ENCODE peak calls at places on chromosomes 1 and 21, in five cellular contexts. One of them, this sample, is unnamed. For H3K4me1, the result is how much of the 10 kb centered on the place peaks cover.

GRCh38 chr21:37763298-37763697 is 153.0 kb downstream of the KCNJ6 start:
- DNase-seq in transverse colon: no peak
- DNase-seq in thoracic aorta: no peak
- DNase-seq in CD8-positive, alpha-beta memory T cell: no peak
- DNase-seq in body of pancreas: no peak
- DNase-seq in this sample: no peak

GRCh38 chr1:46687095-46687659 is 15.5 kb downstream of the TEX38 start:
- DNase-seq in transverse colon: peak
- DNase-seq in thoracic aorta: peak
- DNase-seq in body of pancreas: peak
- DNase-seq in CD8-positive, alpha-beta memory T cell: no peak
- DNase-seq in this sample: no peak

GRCh38 chr1:162197041-162197511 is 127.6 kb downstream of the NOS1AP start:
- DNase-seq in CD8-positive, alpha-beta memory T cell: no peak
- DNase-seq in thoracic aorta: no peak
- DNase-seq in body of pancreas: no peak
- DNase-seq in transverse colon: no peak
- DNase-seq in this sample: no peak

GRCh38 chr1:171127481-171127880 is 36.8 kb downstream of the FMO3 start:
- DNase-seq in transverse colon: no peak
- DNase-seq in body of pancreas: no peak
- DNase-seq in CD8-positive, alpha-beta memory T cell: no peak
- DNase-seq in thoracic aorta: no peak
- DNase-seq in this sample: no peak

GRCh38 chr1:28341591-28341990 is 12.8 kb downstream of the MED18 start:
- DNase-seq in CD8-positive, alpha-beta memory T cell: no peak
- DNase-seq in thoracic aorta: no peak
- DNase-seq in body of pancreas: no peak
- DNase-seq in transverse colon: no peak
- DNase-seq in this sample: no peak

GRCh38 chr21:38988211-38989096 is 182.7 kb downstream of the ETS2 start:
- DNase-seq in thoracic aorta: no peak
- DNase-seq in body of pancreas: no peak
- DNase-seq in CD8-positive, alpha-beta memory T cell: no peak
- DNase-seq in transverse colon: no peak
- DNase-seq in this sample: no peak

GRCh38 chr1:150613061-150613920 is 16.1 kb downstream of the ENSA start:
- DNase-seq in thoracic aorta: peak
- DNase-seq in transverse colon: peak
- DNase-seq in body of pancreas: peak
- DNase-seq in CD8-positive, alpha-beta memory T cell: no peak
- DNase-seq in this sample: no peak

GRCh38 chr1:227907439-227908015 is 40.2 kb downstream of the WNT9A start:
- DNase-seq in thoracic aorta: no peak
- DNase-seq in body of pancreas: no peak
- DNase-seq in transverse colon: no peak
- DNase-seq in CD8-positive, alpha-beta memory T cell: no peak
- DNase-seq in this sample: no peak

GRCh38 chr1:9753121-9753531 is 70.6 kb downstream of the CLSTN1 start:
- DNase-seq in thoracic aorta: peak
- DNase-seq in transverse colon: no peak
- DNase-seq in body of pancreas: no peak
- DNase-seq in CD8-positive, alpha-beta memory T cell: no peak
- DNase-seq in this sample: no peak

GRCh38 chr1:24186031-24186710 is 918 bp downstream of the IFNLR1 start:
- DNase-seq in thoracic aorta: no peak
- DNase-seq in body of pancreas: no peak
- DNase-seq in CD8-positive, alpha-beta memory T cell: no peak
- DNase-seq in transverse colon: no peak
- DNase-seq in this sample: no peak

GRCh38 chr1:68221971-68222355 is 10.4 kb downstream of the WLS start:
- DNase-seq in transverse colon: no peak
- DNase-seq in body of pancreas: no peak
- DNase-seq in CD8-positive, alpha-beta memory T cell: no peak
- DNase-seq in thoracic aorta: no peak
- DNase-seq in this sample: no peak

GRCh38 chr1:204841798-204842197 is 28.9 kb upstream of the NFASC start:
- DNase-seq in transverse colon: no peak
- DNase-seq in thoracic aorta: no peak
- DNase-seq in body of pancreas: no peak
- DNase-seq in CD8-positive, alpha-beta memory T cell: no peak
- DNase-seq in this sample: no peak

GRCh38 chr1:107659961-107660360 is 305.0 kb downstream of the VAV3 start:
- DNase-seq in transverse colon: no peak
- DNase-seq in CD8-positive, alpha-beta memory T cell: no peak
- DNase-seq in body of pancreas: no peak
- DNase-seq in thoracic aorta: no peak
- DNase-seq in this sample: no peak

GRCh38 chr1:20732071-20732587 is 374 bp downstream of the SH2D5 start:
- DNase-seq in thoracic aorta: no peak
- DNase-seq in body of pancreas: peak
- DNase-seq in transverse colon: peak
- DNase-seq in CD8-positive, alpha-beta memory T cell: peak
- DNase-seq in this sample: peak

GRCh38 chr1:224432672-224433040 is 1.9 kb downstream of the WDR26 start:
- DNase-seq in CD8-positive, alpha-beta memory T cell: peak
- DNase-seq in thoracic aorta: no peak
- DNase-seq in transverse colon: no peak
- DNase-seq in body of pancreas: no peak
- DNase-seq in this sample: no peak

GRCh38 chr1:41673355-41673754 is 188.9 kb upstream of the EDN2 start:
- DNase-seq in transverse colon: no peak
- DNase-seq in thoracic aorta: no peak
- DNase-seq in CD8-positive, alpha-beta memory T cell: peak
- DNase-seq in body of pancreas: no peak
- DNase-seq in this sample: no peak

GRCh38 chr1:46708121-46708520 is 10.8 kb downstream of the EFCAB14 start:
- DNase-seq in thoracic aorta: no peak
- DNase-seq in transverse colon: no peak
- DNase-seq in CD8-positive, alpha-beta memory T cell: no peak
- DNase-seq in body of pancreas: no peak
- DNase-seq in this sample: no peak

DNA sequence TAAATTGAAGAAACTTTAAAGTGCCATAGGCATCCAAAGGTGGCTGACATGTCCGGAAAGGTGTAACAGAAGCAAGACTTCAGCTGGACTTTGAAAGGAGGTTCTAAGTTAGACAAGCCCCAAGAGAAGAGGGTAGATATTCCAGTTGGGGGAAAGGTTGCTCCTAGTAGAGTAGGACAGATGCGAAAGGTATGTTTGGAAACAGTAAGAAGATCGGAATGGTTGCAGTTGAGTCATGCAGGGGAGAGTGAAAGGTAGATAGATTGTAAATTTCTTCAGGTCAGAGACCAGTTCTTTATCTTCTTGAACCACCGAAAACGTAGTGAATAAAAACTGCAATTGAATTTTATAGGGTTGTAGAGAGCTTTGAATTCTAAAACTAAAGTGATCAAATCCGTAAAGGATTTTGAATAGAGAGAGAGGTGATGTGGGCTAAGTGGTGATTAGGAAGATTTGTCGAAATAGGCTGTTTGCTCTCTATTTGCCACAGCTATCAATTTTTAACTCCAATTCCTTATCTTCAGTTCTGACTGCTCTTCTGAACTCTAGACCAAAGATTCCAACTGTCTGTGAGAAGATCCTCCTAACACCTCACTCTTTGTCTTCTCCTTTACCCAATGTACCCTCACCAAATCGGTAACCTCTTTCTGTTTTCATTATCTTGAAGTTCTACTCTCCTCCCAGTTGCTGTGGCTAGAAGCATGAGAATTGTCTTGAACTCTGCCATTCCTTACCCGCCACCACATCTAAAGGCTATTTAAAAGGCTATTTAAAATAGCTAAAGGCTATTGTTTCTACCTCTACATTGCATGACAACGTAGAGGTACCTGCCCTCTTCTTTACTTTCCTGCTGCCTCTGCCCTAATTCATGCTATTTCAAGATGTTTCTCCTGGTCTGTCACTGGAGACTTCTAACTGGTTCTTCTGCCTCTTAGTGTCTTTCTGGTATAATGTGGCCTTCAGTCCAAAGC is 16.7 kb downstream of the MACF1 start:
- DNase-seq in CD8-positive, alpha-beta memory T cell: no peak
- DNase-seq in transverse colon: no peak
- DNase-seq in thoracic aorta: no peak
- DNase-seq in body of pancreas: no peak
- DNase-seq in this sample: no peak
- H3K4me1 ChIP-seq in CD8-positive, alpha-beta memory T cell: half or more
- H3K4me1 ChIP-seq in transverse colon: under half
- H3K4me1 ChIP-seq in thoracic aorta: under half
- H3K4me1 ChIP-seq in body of pancreas: under half
- H3K4me1 ChIP-seq in this sample: half or more

GRCh38 chr1:222037720-222038119 is 295.8 kb upstream of the DUSP10 start:
- DNase-seq in CD8-positive, alpha-beta memory T cell: no peak
- DNase-seq in thoracic aorta: no peak
- DNase-seq in transverse colon: no peak
- DNase-seq in body of pancreas: no peak
- DNase-seq in this sample: no peak

GRCh38 chr1:222040163-222040900 is 298.4 kb upstream of the DUSP10 start:
- DNase-seq in CD8-positive, alpha-beta memory T cell: no peak
- DNase-seq in body of pancreas: no peak
- DNase-seq in transverse colon: no peak
- DNase-seq in thoracic aorta: no peak
- DNase-seq in this sample: no peak

GRCh38 chr1:222042120-222042519 is 300.2 kb upstream of the DUSP10 start:
- DNase-seq in body of pancreas: no peak
- DNase-seq in CD8-positive, alpha-beta memory T cell: no peak
- DNase-seq in transverse colon: no peak
- DNase-seq in thoracic aorta: no peak
- DNase-seq in this sample: no peak

GRCh38 chr1:222034790-222035189 is 292.9 kb upstream of the DUSP10 start:
- DNase-seq in thoracic aorta: no peak
- DNase-seq in CD8-positive, alpha-beta memory T cell: no peak
- DNase-seq in body of pancreas: no peak
- DNase-seq in transverse colon: no peak
- DNase-seq in this sample: no peak

GRCh38 chr1:222038971-222039370 is 297.1 kb upstream of the DUSP10 start:
- DNase-seq in CD8-positive, alpha-beta memory T cell: no peak
- DNase-seq in body of pancreas: no peak
- DNase-seq in thoracic aorta: no peak
- DNase-seq in transverse colon: no peak
- DNase-seq in this sample: no peak
- H3K27ac ChIP-seq in CD8-positive, alpha-beta memory T cell: no peak
- H3K27ac ChIP-seq in body of pancreas: no peak
- H3K27ac ChIP-seq in thoracic aorta: no peak
- H3K27ac ChIP-seq in transverse colon: no peak
- H3K27ac ChIP-seq in this sample: peak

DNA sequence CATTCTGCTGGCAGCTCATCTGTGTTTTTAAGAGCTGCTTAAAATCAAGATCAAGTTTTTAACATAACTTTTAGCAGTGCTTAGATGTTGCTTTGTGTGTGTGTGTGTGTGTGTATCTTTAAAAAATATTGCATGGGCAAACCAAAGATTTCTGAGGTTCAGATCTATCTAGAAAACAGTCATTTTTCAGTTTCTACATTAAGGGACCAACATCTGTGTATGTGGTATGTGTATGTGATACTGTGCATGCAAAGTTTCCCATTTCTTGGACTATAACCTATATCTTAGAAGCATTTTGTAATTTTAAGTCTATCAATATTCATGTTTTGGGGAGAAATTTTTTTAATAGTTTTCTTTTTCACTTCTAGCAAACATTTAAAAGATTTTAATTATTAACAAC is 31.9 kb downstream of the CHRM3 start:
- DNase-seq in body of pancreas: no peak
- DNase-seq in thoracic aorta: no peak
- DNase-seq in transverse colon: no peak
- DNase-seq in CD8-positive, alpha-beta memory T cell: no peak
- DNase-seq in this sample: no peak
- H3K4me3 ChIP-seq in body of pancreas: no peak
- H3K4me3 ChIP-seq in thoracic aorta: no peak
- H3K4me3 ChIP-seq in transverse colon: no peak
- H3K4me3 ChIP-seq in CD8-positive, alpha-beta memory T cell: no peak
- H3K4me3 ChIP-seq in this sample: no peak

GRCh38 chr1:159162511-159163265 is 8.7 kb upstream of the CADM3 start:
- DNase-seq in CD8-positive, alpha-beta memory T cell: no peak
- DNase-seq in transverse colon: no peak
- DNase-seq in body of pancreas: no peak
- DNase-seq in thoracic aorta: no peak
- DNase-seq in this sample: no peak

GRCh38 chr1:159161001-159161718 is 10.3 kb upstream of the CADM3 start:
- DNase-seq in thoracic aorta: no peak
- DNase-seq in transverse colon: peak
- DNase-seq in CD8-positive, alpha-beta memory T cell: peak
- DNase-seq in body of pancreas: peak
- DNase-seq in this sample: peak

GRCh38 chr1:159161719-159162026 is 9.7 kb upstream of the CADM3 start:
- DNase-seq in body of pancreas: no peak
- DNase-seq in CD8-positive, alpha-beta memory T cell: no peak
- DNase-seq in transverse colon: no peak
- DNase-seq in thoracic aorta: no peak
- DNase-seq in this sample: no peak

GRCh38 chr1:159168043-159168442 is 3.4 kb upstream of the CADM3 start:
- DNase-seq in transverse colon: no peak
- DNase-seq in thoracic aorta: no peak
- DNase-seq in CD8-positive, alpha-beta memory T cell: no peak
- DNase-seq in body of pancreas: no peak
- DNase-seq in this sample: no peak

DNA sequence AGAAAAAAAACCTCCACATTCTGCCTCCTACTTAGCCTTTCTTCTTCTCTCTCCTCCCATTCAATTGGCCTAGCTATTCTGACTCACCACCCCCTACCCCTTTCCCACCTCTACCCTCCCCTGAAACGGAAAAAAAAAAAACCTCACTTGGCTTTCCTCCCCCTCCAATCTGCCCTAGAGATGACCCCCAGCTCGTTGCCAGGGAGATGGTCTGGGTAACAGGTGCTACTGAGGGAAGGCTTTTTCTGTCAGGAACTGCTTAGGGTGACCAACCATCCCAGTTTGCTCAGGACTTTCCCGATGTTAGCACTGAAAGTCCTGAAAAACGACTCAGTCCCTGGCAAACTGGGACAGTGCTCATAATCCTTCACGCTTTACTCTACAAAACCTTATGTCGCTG is 7.8 kb upstream of the CADM3 start:
- DNase-seq in transverse colon: no peak
- DNase-seq in thoracic aorta: no peak
- DNase-seq in body of pancreas: no peak
- DNase-seq in CD8-positive, alpha-beta memory T cell: no peak
- DNase-seq in this sample: no peak
- H3K4me1 ChIP-seq in transverse colon: under half
- H3K4me1 ChIP-seq in thoracic aorta: under half
- H3K4me1 ChIP-seq in body of pancreas: under half
- H3K4me1 ChIP-seq in CD8-positive, alpha-beta memory T cell: under half
- H3K4me1 ChIP-seq in this sample: under half

DNA sequence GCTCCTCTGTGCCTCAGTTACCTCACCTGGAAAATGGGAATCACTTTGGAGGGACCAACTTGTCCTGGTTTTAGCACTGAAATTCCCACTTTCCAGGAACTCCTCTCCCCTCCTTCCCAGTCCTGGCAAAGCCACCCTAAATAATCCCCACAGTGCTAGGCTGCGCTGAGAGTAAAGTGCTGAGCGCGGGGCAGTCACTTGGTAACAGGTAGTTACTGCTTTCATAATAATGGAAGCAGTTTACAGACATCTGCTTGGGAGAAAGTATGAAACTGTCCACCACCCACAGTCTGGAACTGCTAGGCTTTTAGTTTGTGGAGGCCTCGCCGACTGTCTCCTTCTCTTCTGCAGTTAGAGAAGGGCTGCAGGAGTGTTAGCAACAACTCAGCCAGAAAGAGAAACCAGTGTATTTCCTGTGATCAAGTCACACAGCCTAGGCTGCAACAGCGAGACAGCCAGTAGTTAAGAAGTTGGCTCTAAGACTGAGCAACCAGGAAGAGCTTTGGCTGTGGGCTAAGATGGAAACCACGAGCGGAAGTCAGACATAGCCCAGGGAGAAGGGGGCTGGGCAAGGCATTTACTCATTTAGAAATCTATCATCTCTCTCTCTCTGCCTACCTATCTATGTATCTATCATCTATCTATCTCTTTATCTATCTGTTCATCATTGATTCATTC is 30.8 kb upstream of the ABCG1 start:
- DNase-seq in transverse colon: peak
- DNase-seq in body of pancreas: peak
- DNase-seq in CD8-positive, alpha-beta memory T cell: peak
- DNase-seq in thoracic aorta: no peak
- DNase-seq in this sample: peak
- H3K27ac ChIP-seq in transverse colon: peak
- H3K27ac ChIP-seq in body of pancreas: no peak
- H3K27ac ChIP-seq in CD8-positive, alpha-beta memory T cell: peak
- H3K27ac ChIP-seq in thoracic aorta: peak
- H3K27ac ChIP-seq in this sample: no peak